ENCODE peak calls at places on chromosomes 1 and 21, in nine cellular contexts. One of them, this sample, is unnamed.

GRCh38 chr1:113390871-113391642 is 742 bp downstream of the MAGI3 start:
- DNase-seq in brain microvascular endothelial cell: no peak
- DNase-seq in heart right ventricle: peak; percentile 58
- DNase-seq in GM23338: peak; percentile 65
- DNase-seq in IMR-90: no peak
- DNase-seq in endothelial cell of umbilical vein: peak; percentile 41
- DNase-seq in lower lobe of right lung: peak; percentile 74
- DNase-seq in uterus: peak; percentile 43
- DNase-seq in ovary: peak; percentile 69
- DNase-seq in this sample: peak; percentile 87

GRCh38 chr21:36478941-36479340 is 981 bp downstream of the CLDN14 start:
- DNase-seq in brain microvascular endothelial cell: peak; percentile 56
- DNase-seq in heart right ventricle: no peak
- DNase-seq in GM23338: peak; percentile 53
- DNase-seq in IMR-90: no peak
- DNase-seq in endothelial cell of umbilical vein: peak; percentile 48
- DNase-seq in lower lobe of right lung: no peak
- DNase-seq in uterus: no peak
- DNase-seq in ovary: no peak
- DNase-seq in this sample: no peak

GRCh38 chr1:2466834-2467554 is 9.1 kb upstream of the PLCH2 start:
- DNase-seq in brain microvascular endothelial cell: no peak
- DNase-seq in heart right ventricle: no peak
- DNase-seq in GM23338: peak; percentile 75
- DNase-seq in IMR-90: no peak
- DNase-seq in endothelial cell of umbilical vein: no peak
- DNase-seq in lower lobe of right lung: no peak
- DNase-seq in uterus: no peak
- DNase-seq in ovary: no peak
- DNase-seq in this sample: no peak

GRCh38 chr21:15293251-15293650 is 228.5 kb upstream of the NRIP1 start:
- DNase-seq in brain microvascular endothelial cell: peak; percentile 86
- DNase-seq in heart right ventricle: no peak
- DNase-seq in GM23338: peak; percentile 79
- DNase-seq in IMR-90: peak; percentile 82
- DNase-seq in endothelial cell of umbilical vein: peak; percentile 68
- DNase-seq in lower lobe of right lung: no peak
- DNase-seq in uterus: no peak
- DNase-seq in ovary: no peak
- DNase-seq in this sample: no peak

GRCh38 chr1:119865607-119866006 is 30.7 kb downstream of the ADAM30 start:
- DNase-seq in brain microvascular endothelial cell: no peak
- DNase-seq in heart right ventricle: no peak
- DNase-seq in GM23338: no peak
- DNase-seq in IMR-90: peak; percentile 93
- DNase-seq in endothelial cell of umbilical vein: no peak
- DNase-seq in lower lobe of right lung: no peak
- DNase-seq in uterus: no peak
- DNase-seq in ovary: no peak
- DNase-seq in this sample: no peak

GRCh38 chr1:203408485-203409229 is 57.7 kb upstream of the FMOD start:
- DNase-seq in brain microvascular endothelial cell: peak; percentile 48
- DNase-seq in heart right ventricle: peak; percentile 74
- DNase-seq in GM23338: no peak
- DNase-seq in IMR-90: peak; percentile 82
- DNase-seq in endothelial cell of umbilical vein: peak; percentile 67
- DNase-seq in lower lobe of right lung: peak; percentile 59
- DNase-seq in uterus: peak; percentile 92
- DNase-seq in ovary: peak; percentile 81
- DNase-seq in this sample: peak; percentile 88

GRCh38 chr1:2529776-2530500 is at the start of gene HES5:
- DNase-seq in brain microvascular endothelial cell: no peak
- DNase-seq in heart right ventricle: peak; percentile 55
- DNase-seq in GM23338: peak; percentile 82
- DNase-seq in IMR-90: no peak
- DNase-seq in endothelial cell of umbilical vein: no peak
- DNase-seq in lower lobe of right lung: no peak
- DNase-seq in uterus: no peak
- DNase-seq in ovary: no peak
- DNase-seq in this sample: no peak

GRCh38 chr21:45637883-45638282 is 5.6 kb upstream of the PCBP3 start:
- DNase-seq in brain microvascular endothelial cell: no peak
- DNase-seq in heart right ventricle: no peak
- DNase-seq in GM23338: peak; percentile 24
- DNase-seq in IMR-90: no peak
- DNase-seq in endothelial cell of umbilical vein: no peak
- DNase-seq in lower lobe of right lung: no peak
- DNase-seq in uterus: no peak
- DNase-seq in ovary: no peak
- DNase-seq in this sample: no peak

GRCh38 chr1:12251442-12251841 is 21.6 kb downstream of the VPS13D start:
- DNase-seq in brain microvascular endothelial cell: peak; percentile 34
- DNase-seq in heart right ventricle: no peak
- DNase-seq in GM23338: no peak
- DNase-seq in IMR-90: peak; percentile 82
- DNase-seq in endothelial cell of umbilical vein: no peak
- DNase-seq in lower lobe of right lung: no peak
- DNase-seq in uterus: no peak
- DNase-seq in ovary: no peak
- DNase-seq in this sample: no peak

GRCh38 chr1:184827600-184828368 is 73.1 kb upstream of the EDEM3 start:
- DNase-seq in brain microvascular endothelial cell: peak; percentile 64
- DNase-seq in heart right ventricle: no peak
- DNase-seq in GM23338: no peak
- DNase-seq in IMR-90: peak; percentile 73
- DNase-seq in endothelial cell of umbilical vein: no peak
- DNase-seq in lower lobe of right lung: no peak
- DNase-seq in uterus: no peak
- DNase-seq in ovary: no peak
- DNase-seq in this sample: no peak

GRCh38 chr1:91791103-91791502 is 94.8 kb downstream of the TGFBR3 start:
- DNase-seq in brain microvascular endothelial cell: no peak
- DNase-seq in heart right ventricle: no peak
- DNase-seq in GM23338: peak; percentile 52
- DNase-seq in IMR-90: no peak
- DNase-seq in endothelial cell of umbilical vein: no peak
- DNase-seq in lower lobe of right lung: no peak
- DNase-seq in uterus: no peak
- DNase-seq in ovary: no peak
- DNase-seq in this sample: no peak

GRCh38 chr1:48947761-48948537 is 171.3 kb upstream of the BEND5 start:
- DNase-seq in brain microvascular endothelial cell: no peak
- DNase-seq in heart right ventricle: no peak
- DNase-seq in GM23338: peak; percentile 16
- DNase-seq in IMR-90: no peak
- DNase-seq in endothelial cell of umbilical vein: no peak
- DNase-seq in lower lobe of right lung: no peak
- DNase-seq in uterus: no peak
- DNase-seq in ovary: no peak
- DNase-seq in this sample: no peak

GRCh38 chr1:9910080-9910424 is at the start of gene CTNNBIP1:
- DNase-seq in brain microvascular endothelial cell: no peak
- DNase-seq in heart right ventricle: no peak
- DNase-seq in GM23338: no peak
- DNase-seq in IMR-90: no peak
- DNase-seq in endothelial cell of umbilical vein: no peak
- DNase-seq in lower lobe of right lung: no peak
- DNase-seq in uterus: no peak
- DNase-seq in ovary: no peak
- DNase-seq in this sample: no peak

GRCh38 chr1:62810420-62811274 is 26.7 kb downstream of the ATG4C start:
- DNase-seq in brain microvascular endothelial cell: no peak
- DNase-seq in heart right ventricle: no peak
- DNase-seq in GM23338: no peak
- DNase-seq in IMR-90: no peak
- DNase-seq in endothelial cell of umbilical vein: no peak
- DNase-seq in lower lobe of right lung: no peak
- DNase-seq in uterus: no peak
- DNase-seq in ovary: no peak
- DNase-seq in this sample: no peak
- H3K36me3 ChIP-seq in brain microvascular endothelial cell: no peaks in the 10 kb centered on the region
- H3K36me3 ChIP-seq in heart right ventricle: peaks cover 60% of the 10 kb centered on the region
- H3K36me3 ChIP-seq in GM23338: peaks cover 4% of the 10 kb centered on the region
- H3K36me3 ChIP-seq in IMR-90: no peaks in the 10 kb centered on the region
- H3K36me3 ChIP-seq in endothelial cell of umbilical vein: no peaks in the 10 kb centered on the region
- H3K36me3 ChIP-seq in lower lobe of right lung: peaks cover 8% of the 10 kb centered on the region
- H3K36me3 ChIP-seq in uterus: no peaks in the 10 kb centered on the region
- H3K36me3 ChIP-seq in ovary: no peaks in the 10 kb centered on the region
- H3K36me3 ChIP-seq in this sample: peaks cover 18% of the 10 kb centered on the region

GRCh38 chr1:229325401-229325800 is 17.4 kb downstream of the CCSAP start:
- DNase-seq in brain microvascular endothelial cell: no peak
- DNase-seq in heart right ventricle: no peak
- DNase-seq in GM23338: no peak
- DNase-seq in IMR-90: no peak
- DNase-seq in endothelial cell of umbilical vein: no peak
- DNase-seq in lower lobe of right lung: no peak
- DNase-seq in uterus: no peak
- DNase-seq in ovary: no peak
- DNase-seq in this sample: no peak

GRCh38 chr1:229325873-229326502 is 16.9 kb downstream of the CCSAP start:
- DNase-seq in brain microvascular endothelial cell: no peak
- DNase-seq in heart right ventricle: no peak
- DNase-seq in GM23338: no peak
- DNase-seq in IMR-90: no peak
- DNase-seq in endothelial cell of umbilical vein: no peak
- DNase-seq in lower lobe of right lung: no peak
- DNase-seq in uterus: no peak
- DNase-seq in ovary: no peak
- DNase-seq in this sample: no peak

GRCh38 chr1:229326601-229327000 is 16.2 kb downstream of the CCSAP start:
- DNase-seq in brain microvascular endothelial cell: no peak
- DNase-seq in heart right ventricle: no peak
- DNase-seq in GM23338: no peak
- DNase-seq in IMR-90: no peak
- DNase-seq in endothelial cell of umbilical vein: no peak
- DNase-seq in lower lobe of right lung: no peak
- DNase-seq in uterus: no peak
- DNase-seq in ovary: no peak
- DNase-seq in this sample: no peak

GRCh38 chr1:229323205-229323604 is 19.6 kb downstream of the CCSAP start:
- DNase-seq in brain microvascular endothelial cell: no peak
- DNase-seq in heart right ventricle: no peak
- DNase-seq in GM23338: no peak
- DNase-seq in IMR-90: peak; percentile 44
- DNase-seq in endothelial cell of umbilical vein: no peak
- DNase-seq in lower lobe of right lung: no peak
- DNase-seq in uterus: no peak
- DNase-seq in ovary: no peak
- DNase-seq in this sample: no peak

GRCh38 chr1:229323885-229324553 is 18.8 kb downstream of the CCSAP start:
- DNase-seq in brain microvascular endothelial cell: no peak
- DNase-seq in heart right ventricle: no peak
- DNase-seq in GM23338: no peak
- DNase-seq in IMR-90: no peak
- DNase-seq in endothelial cell of umbilical vein: no peak
- DNase-seq in lower lobe of right lung: no peak
- DNase-seq in uterus: no peak
- DNase-seq in ovary: no peak
- DNase-seq in this sample: no peak
- H3K4me3 ChIP-seq in brain microvascular endothelial cell: no peak overlapping the region
- H3K4me3 ChIP-seq in heart right ventricle: no peak overlapping the region
- H3K4me3 ChIP-seq in GM23338: no peak overlapping the region
- H3K4me3 ChIP-seq in IMR-90: no peak overlapping the region
- H3K4me3 ChIP-seq in endothelial cell of umbilical vein: no peak overlapping the region
- H3K4me3 ChIP-seq in lower lobe of right lung: no peak overlapping the region
- H3K4me3 ChIP-seq in uterus: no peak overlapping the region
- H3K4me3 ChIP-seq in ovary: no peak overlapping the region
- H3K4me3 ChIP-seq in this sample: no peak overlapping the region

GRCh38 chr1:54376085-54377039 is 29.8 kb downstream of the SSBP3 start:
- DNase-seq in brain microvascular endothelial cell: no peak
- DNase-seq in heart right ventricle: no peak
- DNase-seq in GM23338: no peak
- DNase-seq in IMR-90: no peak
- DNase-seq in endothelial cell of umbilical vein: no peak
- DNase-seq in lower lobe of right lung: no peak
- DNase-seq in uterus: no peak
- DNase-seq in ovary: no peak
- DNase-seq in this sample: no peak
- TF ChIP-seq CTCF in brain microvascular endothelial cell: no peak
- TF ChIP-seq CTCF in heart right ventricle: no peak
- TF ChIP-seq CTCF in GM23338: no peak
- TF ChIP-seq CTCF in IMR-90: no peak
- TF ChIP-seq CTCF in endothelial cell of umbilical vein: no peak
- TF ChIP-seq CTCF in lower lobe of right lung: no peak
- TF ChIP-seq CTCF in uterus: no peak
- TF ChIP-seq CTCF in ovary: no peak
- TF ChIP-seq CTCF in this sample: no peak

GRCh38 chr1:172585348-172585747 is 52.4 kb downstream of the SUCO start:
- DNase-seq in brain microvascular endothelial cell: no peak
- DNase-seq in heart right ventricle: no peak
- DNase-seq in GM23338: no peak
- DNase-seq in IMR-90: peak; percentile 46
- DNase-seq in endothelial cell of umbilical vein: peak; percentile 72
- DNase-seq in lower lobe of right lung: no peak
- DNase-seq in uterus: no peak
- DNase-seq in ovary: no peak
- DNase-seq in this sample: no peak
- H3K36me3 ChIP-seq in brain microvascular endothelial cell: peaks cover 2% of the 10 kb centered on the region
- H3K36me3 ChIP-seq in heart right ventricle: peaks cover 54% of the 10 kb centered on the region
- H3K36me3 ChIP-seq in GM23338: peaks cover 17% of the 10 kb centered on the region
- H3K36me3 ChIP-seq in IMR-90: no peaks in the 10 kb centered on the region
- H3K36me3 ChIP-seq in endothelial cell of umbilical vein: no peaks in the 10 kb centered on the region
- H3K36me3 ChIP-seq in lower lobe of right lung: peaks cover 36% of the 10 kb centered on the region
- H3K36me3 ChIP-seq in uterus: no peaks in the 10 kb centered on the region
- H3K36me3 ChIP-seq in ovary: no peaks in the 10 kb centered on the region
- H3K36me3 ChIP-seq in this sample: no peaks in the 10 kb centered on the region

GRCh38 chr1:67120855-67121619 is 13.7 kb downstream of the C1orf141 start:
- DNase-seq in brain microvascular endothelial cell: no peak
- DNase-seq in heart right ventricle: no peak
- DNase-seq in GM23338: no peak
- DNase-seq in IMR-90: no peak
- DNase-seq in endothelial cell of umbilical vein: no peak
- DNase-seq in lower lobe of right lung: no peak
- DNase-seq in uterus: no peak
- DNase-seq in ovary: no peak
- DNase-seq in this sample: no peak
- H3K4me3 ChIP-seq in brain microvascular endothelial cell: no peak overlapping the region
- H3K4me3 ChIP-seq in heart right ventricle: no peak overlapping the region
- H3K4me3 ChIP-seq in GM23338: no peak overlapping the region
- H3K4me3 ChIP-seq in IMR-90: no peak overlapping the region
- H3K4me3 ChIP-seq in endothelial cell of umbilical vein: no peak overlapping the region
- H3K4me3 ChIP-seq in lower lobe of right lung: no peak overlapping the region
- H3K4me3 ChIP-seq in uterus: no peak overlapping the region
- H3K4me3 ChIP-seq in ovary: no peak overlapping the region
- H3K4me3 ChIP-seq in this sample: no peak overlapping the region

GRCh38 chr1:186605762-186606350 is 74.4 kb downstream of the PTGS2 start:
- DNase-seq in brain microvascular endothelial cell: peak; percentile 77
- DNase-seq in heart right ventricle: no peak
- DNase-seq in GM23338: peak; percentile 86
- DNase-seq in IMR-90: peak; percentile 59
- DNase-seq in endothelial cell of umbilical vein: peak; percentile 75
- DNase-seq in lower lobe of right lung: peak; percentile 48
- DNase-seq in uterus: no peak
- DNase-seq in ovary: no peak
- DNase-seq in this sample: peak; percentile 45
- TF ChIP-seq CTCF in brain microvascular endothelial cell: peak; percentile 93
- TF ChIP-seq CTCF in heart right ventricle: peak; percentile 50
- TF ChIP-seq CTCF in GM23338: peak; percentile 95
- TF ChIP-seq CTCF in IMR-90: peak; percentile 68
- TF ChIP-seq CTCF in endothelial cell of umbilical vein: peak; percentile 75
- TF ChIP-seq CTCF in lower lobe of right lung: peak; percentile 72
- TF ChIP-seq CTCF in uterus: peak; percentile 52
- TF ChIP-seq CTCF in ovary: no peak
- TF ChIP-seq CTCF in this sample: peak; percentile 54

This sample was measured in left lung.